ENCODE peak calls at places on chromosome 3, in seven cellular contexts. B is T-helper 17 cell; E is left cardiac atrium; J is gastrocnemius medialis; C is stimulated activated CD8-positive, alpha-beta memory T cell treated with anti-CD3 and anti-CD28 coated beads, Interleukin-4, amount 100 ng/mL, for 24 hours; W is activated effector memory CD4-positive, alpha-beta T cell treated with anti-CD3 and anti-CD28 coated beads, Interleukin-2, amount 50 U/mL, for 16 hours; P is fibroblast of pulmonary artery. Q is an unnamed sample.
A peak's percentile ranks its signal among the peaks of the same experiment; 100 is the strongest.

GRCh38 chr3:18446067-18446793 is 21.1 kb upstream of the SATB1 start:
- DNase-seq in B (no peak), E (no peak), J (no peak), W (no peak), C (no peak), P (no peak), Q (no peak)

GRCh38 chr3:128322030-128323022 is 144.4 kb downstream of the DNAJB8 start:
- DNase-seq in W (peak; percentile 79), P (peak; percentile 67), C (no peak), E (peak; percentile 49), B (peak; percentile 42), J (peak; percentile 22), Q (peak; percentile 27)

GRCh38 chr3:46386206-46386605 is 15.5 kb downstream of the CCR5 start:
- DNase-seq in W (no peak), B (no peak), P (peak; percentile 38), C (no peak), J (no peak), E (no peak), Q (no peak)

GRCh38 chr3:52391096-52391495 is 53.8 kb downstream of the SEMA3G start:
- DNase-seq in W (no peak), C (no peak), J (no peak), E (no peak), P (no peak), B (no peak), Q (no peak)

GRCh38 chr3:24545917-24546316 is 51.3 kb upstream of the THRB start:
- DNase-seq in E (peak; percentile 49), J (peak; percentile 78), P (no peak), C (no peak), B (no peak), W (no peak), Q (no peak)

GRCh38 chr3:114411811-114412803 is 118.3 kb downstream of the TIGIT start:
- DNase-seq in J (no peak), E (no peak), W (no peak), C (no peak), P (peak; percentile 51), B (no peak), Q (no peak)

GRCh38 chr3:127410678-127411077 is 122.8 kb upstream of the PRR20G start:
- DNase-seq in W (peak; percentile 41), B (no peak), J (no peak), C (no peak), P (no peak), E (no peak), Q (no peak)

GRCh38 chr3:74469151-74469550 is 145.3 kb downstream of the CNTN3 start:
- DNase-seq in W (no peak), C (no peak), J (no peak), E (no peak), P (no peak), B (no peak), Q (no peak)

GRCh38 chr3:112320698-112321097 is 12.3 kb upstream of the CD200 start:
- DNase-seq in P (no peak), W (no peak), C (no peak), J (no peak), B (no peak), E (no peak), Q (no peak)

GRCh38 chr3:192577271-192577670 is 150.1 kb downstream of the FGF12 start:
- DNase-seq in B (no peak), W (no peak), C (no peak), E (no peak), J (no peak), P (no peak), Q (no peak)

GRCh38 chr3:38578081-38578475 is 71.4 kb downstream of the SCN5A start:
- DNase-seq in P (no peak), C (no peak), W (no peak), J (no peak), B (no peak), E (no peak), Q (no peak)

GRCh38 chr3:12186515-12187286 is 28.0 kb upstream of the TIMP4 start:
- DNase-seq in C (no peak), W (no peak), P (no peak), J (no peak), B (no peak), E (no peak), Q (no peak)

GRCh38 chr3:53194218-53195065 is 33.4 kb downstream of the PRKCD start:
- DNase-seq in J (no peak), P (peak; percentile 61), E (peak; percentile 70), B (no peak), W (peak; percentile 60), C (no peak), Q (no peak)

GRCh38 chr3:75983609-75984290 is 198.4 kb upstream of the ZNF717 start:
- DNase-seq in E (no peak), P (peak; percentile 1), B (no peak), W (no peak), J (no peak), C (no peak), Q (no peak)